ENCODE peak calls at places on chromosome 22, in six cellular contexts. J is stimulated activated CD4-positive, alpha-beta T cell treated with anti-CD3 and anti-CD28 coated beads, Interleukin-15, amount 100 ng/mL, for 24 hours; V is Kasumi-1; T is activated T-cell treated with anti-CD3 and anti-CD28 coated beads, Interleukin-2, amount 50 U/mL, for 72 hours; I is NCI-H1092; U is substantia nigra. H is an unnamed sample.
A peak's percentile ranks its signal among the peaks of the same experiment; 100 is the strongest.

GRCh38 chr22:24772493-24773220 is 1.9 kb downstream of the PIWIL3 start:
- DNase-seq in J (no peak), V (peak; percentile 3), T (no peak), I (no peak), U (no peak), H (peak; percentile 58)

GRCh38 chr22:37965940-37966664 is 12.6 kb downstream of the POLR2F start:
- DNase-seq in J (no peak), V (no peak), T (no peak), I (no peak), U (no peak), H (no peak)

GRCh38 chr22:42277988-42278776 is 7.7 kb upstream of the TCF20 start:
- DNase-seq in J (no peak), V (peak; percentile 8), T (no peak), I (no peak), U (no peak), H (peak; percentile 4)

GRCh38 chr22:47564651-47565050 is 802.2 kb downstream of the TBC1D22A start:
- DNase-seq in J (no peak), V (no peak), T (no peak), I (no peak), U (no peak), H (no peak)

GRCh38 chr22:17919276-17920144 is 104.9 kb downstream of the MICAL3 start:
- DNase-seq in J (no peak), V (no peak), T (no peak), I (no peak), U (no peak), H (peak; percentile 33)

GRCh38 chr22:32811788-32812187 is 10.3 kb downstream of the TIMP3 start:
- DNase-seq in J (no peak), V (no peak), T (no peak), I (no peak), U (no peak), H (no peak)

GRCh38 chr22:24432059-24432853 is 4.9 kb downstream of the ADORA2A start:
- DNase-seq in J (peak; percentile 69), V (no peak), T (peak; percentile 64), I (peak; percentile 12), U (no peak), H (peak; percentile 38)

GRCh38 chr22:36757608-36758220 is 18.2 kb downstream of the IFT27 start:
- DNase-seq in J (peak; percentile 86), V (peak; percentile 51), T (peak; percentile 81), I (peak; percentile 63), U (peak; percentile 39), H (peak; percentile 73)

GRCh38 chr22:24834845-24835570 is 29.0 kb downstream of the SGSM1 start:
- DNase-seq in J (peak; percentile 13), V (peak; percentile 10), T (no peak), I (peak; percentile 58), U (no peak), H (peak; percentile 28)

GRCh38 chr22:40498454-40499186 is 128.2 kb downstream of the SGSM3 start:
- DNase-seq in J (no peak), V (no peak), T (no peak), I (no peak), U (no peak), H (peak; percentile 90)

GRCh38 chr22:39253427-39254070 is 8.8 kb upstream of the PDGFB start:
- DNase-seq in J (peak; percentile 58), V (no peak), T (peak; percentile 60), I (peak; percentile 36), U (no peak), H (peak; percentile 84)

GRCh38 chr22:37304595-37305343 is 22.5 kb downstream of the CYTH4 start:
- DNase-seq in J (no peak), V (no peak), T (no peak), I (no peak), U (no peak), H (peak; percentile 49)

GRCh38 chr22:50173221-50173982 is 2.9 kb downstream of the PANX2 start:
- DNase-seq in J (no peak), V (peak; percentile 44), T (no peak), I (no peak), U (no peak), H (no peak)

GRCh38 chr22:31241936-31242335 is 29.8 kb downstream of the LIMK2 start:
- DNase-seq in J (no peak), V (no peak), T (no peak), I (no peak), U (no peak), H (peak; percentile 78)

GRCh38 chr22:11616811-11617210 is 3911.2 kb upstream of the OR11H1 start:
- DNase-seq in J (no peak), V (no peak), T (no peak), I (no peak), U (no peak), H (no peak)

GRCh38 chr22:42961815-42962214 is 53.1 kb downstream of the PACSIN2 start:
- DNase-seq in J (no peak), V (no peak), T (no peak), I (no peak), U (no peak), H (peak; percentile 81)

GRCh38 chr22:43957871-43958270 is 2.6 kb downstream of the SAMM50 start:
- DNase-seq in J (no peak), V (no peak), T (no peak), I (no peak), U (no peak), H (no peak)

GRCh38 chr22:30423296-30423958 is 2.1 kb upstream of the MTFP1 start:
- DNase-seq in J (peak; percentile 75), V (no peak), T (peak; percentile 78), I (no peak), U (peak; percentile 68), H (no peak)